ENCODE peak calls at places on chromosomes 12 and 14, in four cellular contexts. One of them, this sample, is unnamed.

GRCh38 chr14:51963164-51963733 is 26.1 kb upstream of the RTRAF start:
- DNase-seq in stimulated activated CD4-positive, alpha-beta T cell treated with anti-CD3 and anti-CD28 coated beads, Interleukin-2, amount 100 ng/mL, for 48 hours: no peak
- DNase-seq in stimulated activated CD8-positive, alpha-beta memory T cell treated with anti-CD3 and anti-CD28 coated beads, Interleukin-7, amount 100 ng/mL, for 24 hours: no peak
- DNase-seq in T-cell: no peak
- DNase-seq in this sample: no peak

GRCh38 chr12:132427999-132428871 is 61.7 kb upstream of the FBRSL1 start:
- DNase-seq in stimulated activated CD4-positive, alpha-beta T cell treated with anti-CD3 and anti-CD28 coated beads, Interleukin-2, amount 100 ng/mL, for 48 hours: no peak
- DNase-seq in stimulated activated CD8-positive, alpha-beta memory T cell treated with anti-CD3 and anti-CD28 coated beads, Interleukin-7, amount 100 ng/mL, for 24 hours: no peak
- DNase-seq in T-cell: no peak
- DNase-seq in this sample: no peak

GRCh38 chr12:44748950-44749468 is 127.1 kb downstream of the NELL2 start:
- DNase-seq in stimulated activated CD4-positive, alpha-beta T cell treated with anti-CD3 and anti-CD28 coated beads, Interleukin-2, amount 100 ng/mL, for 48 hours: no peak
- DNase-seq in stimulated activated CD8-positive, alpha-beta memory T cell treated with anti-CD3 and anti-CD28 coated beads, Interleukin-7, amount 100 ng/mL, for 24 hours: no peak
- DNase-seq in T-cell: no peak
- DNase-seq in this sample: no peak

GRCh38 chr12:103257763-103258162 is 238.0 kb downstream of the C12orf42 start:
- DNase-seq in stimulated activated CD4-positive, alpha-beta T cell treated with anti-CD3 and anti-CD28 coated beads, Interleukin-2, amount 100 ng/mL, for 48 hours: no peak
- DNase-seq in stimulated activated CD8-positive, alpha-beta memory T cell treated with anti-CD3 and anti-CD28 coated beads, Interleukin-7, amount 100 ng/mL, for 24 hours: no peak
- DNase-seq in T-cell: no peak
- DNase-seq in this sample: no peak

GRCh38 chr12:1920971-1921370 is 2.5 kb upstream of the CACNA2D4 start:
- DNase-seq in stimulated activated CD4-positive, alpha-beta T cell treated with anti-CD3 and anti-CD28 coated beads, Interleukin-2, amount 100 ng/mL, for 48 hours: no peak
- DNase-seq in stimulated activated CD8-positive, alpha-beta memory T cell treated with anti-CD3 and anti-CD28 coated beads, Interleukin-7, amount 100 ng/mL, for 24 hours: no peak
- DNase-seq in T-cell: no peak
- DNase-seq in this sample: no peak

GRCh38 chr12:122921917-122922316 is 26.0 kb upstream of the VPS37B start:
- DNase-seq in stimulated activated CD4-positive, alpha-beta T cell treated with anti-CD3 and anti-CD28 coated beads, Interleukin-2, amount 100 ng/mL, for 48 hours: no peak
- DNase-seq in stimulated activated CD8-positive, alpha-beta memory T cell treated with anti-CD3 and anti-CD28 coated beads, Interleukin-7, amount 100 ng/mL, for 24 hours: no peak
- DNase-seq in T-cell: no peak
- DNase-seq in this sample: no peak

GRCh38 chr12:50845021-50845647 is 2.4 kb downstream of the TMPRSS12 start:
- DNase-seq in stimulated activated CD4-positive, alpha-beta T cell treated with anti-CD3 and anti-CD28 coated beads, Interleukin-2, amount 100 ng/mL, for 48 hours: no peak
- DNase-seq in stimulated activated CD8-positive, alpha-beta memory T cell treated with anti-CD3 and anti-CD28 coated beads, Interleukin-7, amount 100 ng/mL, for 24 hours: no peak
- DNase-seq in T-cell: no peak
- DNase-seq in this sample: no peak

GRCh38 chr12:22050078-22050477 is 4.1 kb downstream of the CMAS start:
- DNase-seq in stimulated activated CD4-positive, alpha-beta T cell treated with anti-CD3 and anti-CD28 coated beads, Interleukin-2, amount 100 ng/mL, for 48 hours: no peak
- DNase-seq in stimulated activated CD8-positive, alpha-beta memory T cell treated with anti-CD3 and anti-CD28 coated beads, Interleukin-7, amount 100 ng/mL, for 24 hours: no peak
- DNase-seq in T-cell: no peak
- DNase-seq in this sample: no peak

GRCh38 chr14:81831128-81831815 is 297.6 kb upstream of the SEL1L start:
- DNase-seq in stimulated activated CD4-positive, alpha-beta T cell treated with anti-CD3 and anti-CD28 coated beads, Interleukin-2, amount 100 ng/mL, for 48 hours: no peak
- DNase-seq in stimulated activated CD8-positive, alpha-beta memory T cell treated with anti-CD3 and anti-CD28 coated beads, Interleukin-7, amount 100 ng/mL, for 24 hours: no peak
- DNase-seq in T-cell: no peak
- DNase-seq in this sample: no peak